ENCODE peak calls at places on chromosomes 1 and 21, in eight cellular contexts. S is cardiac fibroblast, C is A673, Y is astrocyte of the spinal cord, T is foreskin fibroblast, O is Peyer's patch, U is right atrium auricular region, X is astrocyte. I is an unnamed sample.

GRCh38 chr1:15674760-15675159 is 9.4 kb upstream of the PLEKHM2 start:
- DNase-seq in S (peak), C (no peak), Y (no peak), T (no peak), O (no peak), U (no peak), X (no peak), I (no peak)

GRCh38 chr1:84300991-84301758 is at the start of gene SAMD13:
- DNase-seq in S (peak), C (peak), Y (peak), T (peak), O (peak), U (peak), X (peak), I (peak)

GRCh38 chr1:233730809-233731208 is 116.9 kb downstream of the KCNK1 start:
- DNase-seq in S (no peak), C (no peak), Y (no peak), T (no peak), O (no peak), U (no peak), X (no peak), I (no peak)

GRCh38 chr1:246117066-246117791 is 389.9 kb downstream of the SMYD3 start:
- DNase-seq in S (peak), C (peak), Y (peak), T (peak), O (peak), U (no peak), X (peak), I (peak)

GRCh38 chr1:41618066-41618825 is 133.8 kb upstream of the EDN2 start:
- DNase-seq in S (peak), C (no peak), Y (peak), T (peak), O (peak), U (peak), X (no peak), I (peak)

GRCh38 chr1:155729031-155729898 is 40.4 kb downstream of the DAP3 start:
- DNase-seq in S (peak), C (peak), Y (peak), T (peak), O (peak), U (peak), X (peak), I (peak)

GRCh38 chr1:179169616-179170467 is 59.6 kb downstream of the ABL2 start:
- DNase-seq in S (peak), C (peak), Y (peak), T (peak), O (no peak), U (no peak), X (peak), I (peak)

GRCh38 chr1:231337043-231337471 is 595 bp downstream of the EXOC8 start:
- DNase-seq in S (no peak), C (no peak), Y (no peak), T (peak), O (peak), U (no peak), X (no peak), I (no peak)

GRCh38 chr1:39230261-39231190 is 26.0 kb downstream of the MACF1 start:
- DNase-seq in S (no peak), C (no peak), Y (no peak), T (peak), O (peak), U (no peak), X (peak), I (no peak)

GRCh38 chr21:42745511-42746239 is 92.3 kb downstream of the PDE9A start:
- DNase-seq in S (no peak), C (no peak), Y (no peak), T (no peak), O (peak), U (no peak), X (no peak), I (no peak)

GRCh38 chr21:36320421-36321324 is 676 bp downstream of the MORC3 start:
- DNase-seq in S (peak), C (peak), Y (peak), T (peak), O (peak), U (peak), X (peak), I (peak)

GRCh38 chr1:95039360-95040031 is 33.3 kb downstream of the ALG14 start:
- DNase-seq in S (no peak), C (no peak), Y (no peak), T (no peak), O (no peak), U (no peak), X (peak), I (peak)

GRCh38 chr1:205976708-205977107 is 26.5 kb downstream of the RAB7B start:
- DNase-seq in S (peak), C (no peak), Y (peak), T (peak), O (no peak), U (peak), X (peak), I (peak)

GRCh38 chr1:62385923-62386322 is 50.9 kb upstream of the USP1 start:
- DNase-seq in S (no peak), C (no peak), Y (no peak), T (no peak), O (no peak), U (no peak), X (no peak), I (no peak)

GRCh38 chr1:167066333-167067122 is 23.6 kb downstream of the GPA33 start:
- DNase-seq in S (peak), C (peak), Y (peak), T (peak), O (peak), U (peak), X (no peak), I (peak)

GRCh38 chr1:38898653-38899230 is 17.4 kb upstream of the GJA9 start:
- DNase-seq in S (no peak), C (no peak), Y (no peak), T (peak), O (no peak), U (no peak), X (peak), I (no peak)

GRCh38 chr1:66598670-66599069 is 64.7 kb downstream of the SGIP1 start:
- DNase-seq in S (peak), C (peak), Y (peak), T (peak), O (no peak), U (no peak), X (peak), I (peak)

GRCh38 chr1:243956448-243956847 is 94.6 kb upstream of the ZBTB18 start:
- DNase-seq in S (no peak), C (no peak), Y (no peak), T (peak), O (no peak), U (no peak), X (peak), I (no peak)

GRCh38 chr1:174652496-174653280 is 204.9 kb downstream of the GPR52 start:
- DNase-seq in S (no peak), C (no peak), Y (no peak), T (no peak), O (no peak), U (no peak), X (no peak), I (no peak)

GRCh38 chr1:151619489-151620093 is 7.7 kb downstream of the SNX27 start:
- DNase-seq in S (peak), C (no peak), Y (peak), T (peak), O (no peak), U (no peak), X (peak), I (peak)

GRCh38 chr1:59543211-59543668 is 246.3 kb downstream of the FGGY start:
- DNase-seq in S (no peak), C (no peak), Y (no peak), T (no peak), O (no peak), U (no peak), X (no peak), I (no peak)
- H3K4me3 ChIP-seq in S (no peak), C (no peak), Y (no peak), T (no peak), O (no peak), U (no peak), X (no peak), I (no peak)

GRCh38 chr21:28421716-28422480 is 570.8 kb downstream of the LTN1 start:
- DNase-seq in S (peak), C (no peak), Y (peak), T (peak), O (no peak), U (no peak), X (no peak), I (peak)
- TF ChIP-seq CTCF in S (no peak), C (no peak), Y (no peak), T (no peak), O (no peak), U (no peak), X (no peak), I (no peak)

GRCh38 chr1:169794530-169795416 is at the start of gene METTL18:
- DNase-seq in S (peak), C (peak), Y (peak), T (peak), O (peak), U (peak), X (peak), I (peak)
- H3K4me3 ChIP-seq in S (peak), C (peak), Y (peak), T (peak), O (peak), U (peak), X (peak), I (peak)

DNA sequence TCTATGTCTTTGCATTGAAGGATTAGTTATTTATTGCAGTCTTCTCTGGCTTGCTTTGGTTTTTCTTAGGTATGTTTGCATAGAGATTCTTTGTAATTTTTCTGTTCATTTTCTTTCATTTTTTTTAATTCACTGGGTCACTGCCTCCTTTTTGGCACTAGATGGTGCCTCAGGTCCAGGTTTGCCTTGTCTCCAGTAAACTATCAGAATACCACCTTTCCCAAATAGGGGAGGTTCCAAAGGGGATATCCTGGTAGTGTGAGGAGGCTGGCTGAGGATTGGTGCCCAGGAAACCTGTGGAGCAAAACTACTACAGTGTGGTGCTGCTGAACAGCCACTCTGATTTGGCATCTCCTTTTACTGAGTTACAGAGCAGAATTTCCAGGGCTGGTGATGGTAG is 257.1 kb downstream of the KCTD3 start:
- DNase-seq in S (peak), C (peak), Y (peak), T (peak), O (no peak), U (no peak), X (no peak), I (no peak)
- TF ChIP-seq CTCF in S (peak), C (peak), Y (peak), T (peak), O (no peak), U (no peak), X (peak), I (peak)